ENCODE peak calls at places on chromosome 20, in eight cellular contexts. B is PC-9, O is heart left ventricle, W is cardiac muscle cell, X is left ventricle myocardium inferior, U is fibroblast of lung, J is astrocyte of the cerebellum, N is esophagus squamous epithelium. V is an unnamed sample.

GRCh38 chr20:51935003-51935358 is 132.7 kb upstream of the SALL4 start:
- DNase-seq in B (no peak), O (no peak), W (no peak), X (no peak), U (no peak), J (no peak), N (no peak), V (no peak)

GRCh38 chr20:48544402-48545333 is 283.1 kb downstream of the PREX1 start:
- DNase-seq in B (no peak), O (no peak), W (no peak), X (no peak), U (no peak), J (no peak), N (no peak), V (no peak)

GRCh38 chr20:13200767-13201500 is 20.1 kb upstream of the ISM1 start:
- DNase-seq in B (no peak), O (no peak), W (no peak), X (no peak), U (no peak), J (no peak), N (no peak), V (no peak)

GRCh38 chr20:54025166-54025835 is 45.1 kb downstream of the BCAS1 start:
- DNase-seq in B (no peak), O (no peak), W (no peak), X (no peak), U (peak), J (peak), N (no peak), V (peak)

GRCh38 chr20:47754946-47755652 is 30.2 kb downstream of the SULF2 start:
- DNase-seq in B (no peak), O (no peak), W (no peak), X (no peak), U (no peak), J (no peak), N (no peak), V (no peak)

GRCh38 chr20:4836473-4836872 is 114.8 kb downstream of the PRND start:
- DNase-seq in B (no peak), O (no peak), W (no peak), X (no peak), U (no peak), J (no peak), N (no peak), V (no peak)

GRCh38 chr20:1809611-1810510 is 85.3 kb upstream of the SIRPA start:
- DNase-seq in B (peak), O (no peak), W (no peak), X (no peak), U (peak), J (no peak), N (no peak), V (peak)

GRCh38 chr20:63025534-63026331 is 19.0 kb upstream of the BHLHE23 start:
- DNase-seq in B (no peak), O (peak), W (no peak), X (peak), U (peak), J (no peak), N (no peak), V (no peak)

GRCh38 chr20:53903652-53903987 is 166.8 kb downstream of the BCAS1 start:
- DNase-seq in B (peak), O (no peak), W (no peak), X (no peak), U (no peak), J (no peak), N (no peak), V (no peak)

GRCh38 chr20:38181207-38181693 is 16.2 kb upstream of the TGM2 start:
- DNase-seq in B (peak), O (no peak), W (no peak), X (no peak), U (no peak), J (no peak), N (no peak), V (no peak)

GRCh38 chr20:37711001-37711400 is 17.2 kb downstream of the CTNNBL1 start:
- DNase-seq in B (peak), O (no peak), W (no peak), X (no peak), U (no peak), J (no peak), N (no peak), V (no peak)

GRCh38 chr20:18790787-18791186 is 22.8 kb upstream of the SCP2D1 start:
- DNase-seq in B (no peak), O (no peak), W (no peak), X (no peak), U (no peak), J (no peak), N (no peak), V (no peak)

GRCh38 chr20:63153254-63154221 is 62.4 kb downstream of the YTHDF1 start:
- DNase-seq in B (no peak), O (peak), W (no peak), X (no peak), U (no peak), J (no peak), N (no peak), V (no peak)

GRCh38 chr20:31698803-31699718 is 23.6 kb downstream of the BCL2L1 start:
- DNase-seq in B (peak), O (no peak), W (no peak), X (no peak), U (peak), J (peak), N (no peak), V (peak)

GRCh38 chr20:32971703-32972161 is 32.5 kb downstream of the SUN5 start:
- DNase-seq in B (no peak), O (no peak), W (peak), X (no peak), U (no peak), J (no peak), N (no peak), V (no peak)

GRCh38 chr20:58613061-58613854 is 37.8 kb upstream of the STX16 start:
- DNase-seq in B (no peak), O (peak), W (no peak), X (no peak), U (no peak), J (no peak), N (no peak), V (no peak)

GRCh38 chr20:32110173-32110704 is 725 bp downstream of the TM9SF4 start:
- DNase-seq in B (no peak), O (no peak), W (no peak), X (no peak), U (no peak), J (no peak), N (no peak), V (no peak)

GRCh38 chr20:63085087-63085861 is 78.5 kb upstream of the BHLHE23 start:
- DNase-seq in B (no peak), O (peak), W (no peak), X (no peak), U (no peak), J (no peak), N (no peak), V (no peak)

GRCh38 chr20:38330638-38331037 is 15.6 kb upstream of the LBP start:
- DNase-seq in B (no peak), O (no peak), W (no peak), X (no peak), U (no peak), J (no peak), N (no peak), V (no peak)

GRCh38 chr20:3563548-3564177 is 92.8 kb downstream of the ATRN start:
- DNase-seq in B (no peak), O (no peak), W (peak), X (no peak), U (peak), J (peak), N (no peak), V (peak)

GRCh38 chr20:266213-266603 is 8.7 kb downstream of the DEFB132 start:
- DNase-seq in B (no peak), O (no peak), W (no peak), X (no peak), U (no peak), J (no peak), N (no peak), V (no peak)

GRCh38 chr20:37526238-37526838 is 1.3 kb downstream of the BLCAP start:
- DNase-seq in B (peak), O (no peak), W (peak), X (no peak), U (peak), J (no peak), N (no peak), V (no peak)

GRCh38 chr20:53623454-53624206 is 30.0 kb upstream of the ZNF217 start:
- DNase-seq in B (peak), O (no peak), W (peak), X (peak), U (peak), J (no peak), N (no peak), V (peak)

GRCh38 chr20:23269954-23270353 is 80.6 kb upstream of the NXT1 start:
- DNase-seq in B (no peak), O (no peak), W (no peak), X (no peak), U (no peak), J (no peak), N (no peak), V (no peak)

GRCh38 chr20:51428451-51429143 is 113.9 kb downstream of the NFATC2 start:
- DNase-seq in B (no peak), O (peak), W (peak), X (peak), U (peak), J (no peak), N (no peak), V (no peak)

GRCh38 chr20:52076164-52076563 is 115.4 kb downstream of the ZFP64 start:
- DNase-seq in B (no peak), O (no peak), W (no peak), X (no peak), U (no peak), J (peak), N (no peak), V (no peak)

GRCh38 chr20:41446471-41446870 is 79.9 kb upstream of the EMILIN3 start:
- DNase-seq in B (no peak), O (no peak), W (no peak), X (no peak), U (no peak), J (no peak), N (no peak), V (no peak)

GRCh38 chr20:652611-653109 is 340 bp downstream of the SRXN1 start:
- DNase-seq in B (no peak), O (peak), W (no peak), X (no peak), U (peak), J (no peak), N (no peak), V (no peak)

GRCh38 chr20:11755071-11755881 is 162.4 kb upstream of the BTBD3 start:
- DNase-seq in B (no peak), O (no peak), W (no peak), X (no peak), U (peak), J (peak), N (no peak), V (no peak)

GRCh38 chr20:41469868-41470267 is 103.2 kb upstream of the EMILIN3 start:
- DNase-seq in B (no peak), O (peak), W (no peak), X (peak), U (no peak), J (no peak), N (no peak), V (no peak)

GRCh38 chr20:25149986-25150385 is 45.5 kb upstream of the ENTPD6 start:
- DNase-seq in B (no peak), O (no peak), W (no peak), X (no peak), U (peak), J (no peak), N (no peak), V (no peak)

DNA sequence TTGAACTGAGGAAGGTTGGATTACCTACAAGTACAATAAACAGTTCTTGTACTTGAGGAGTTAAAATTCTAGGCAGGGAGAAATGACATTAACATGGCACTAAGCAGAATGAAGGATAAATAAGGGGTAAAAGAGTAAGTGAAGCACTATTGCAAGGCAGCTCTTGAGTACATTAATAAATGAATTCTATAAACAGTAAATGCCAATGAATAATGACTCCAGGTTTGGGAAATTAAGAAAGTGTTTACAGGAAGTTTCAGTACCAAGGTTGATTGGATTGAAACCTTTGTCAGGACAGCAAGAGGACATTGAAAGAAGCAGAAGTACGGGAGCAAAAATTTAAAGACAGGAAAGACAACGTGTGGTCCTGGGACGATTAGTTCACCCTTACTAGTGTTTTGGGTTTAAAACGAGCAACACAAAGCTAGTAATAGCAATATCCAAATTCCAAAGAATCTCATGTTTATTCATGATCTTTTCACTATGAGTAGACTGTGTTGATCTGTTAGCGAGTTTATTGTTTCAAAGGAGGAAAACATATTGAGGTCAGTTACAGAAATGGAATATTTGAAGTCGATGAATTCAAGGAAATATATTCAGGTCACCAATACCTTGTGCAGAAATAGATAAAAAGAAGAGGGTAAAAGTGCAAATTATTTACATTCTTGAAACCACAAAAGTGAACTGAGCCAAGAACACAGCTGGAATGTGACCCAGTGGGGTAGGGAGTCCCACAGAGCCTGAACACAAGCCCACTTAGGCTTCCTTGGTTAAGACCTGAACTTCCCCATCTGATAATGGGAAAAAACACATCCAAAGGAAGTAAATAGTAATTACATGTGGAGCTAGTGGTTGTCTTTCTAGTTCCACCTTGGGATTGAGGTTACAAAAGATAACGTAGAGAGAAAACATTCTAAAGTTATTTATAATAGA is 80.8 kb downstream of the MKKS start:
- DNase-seq in B (no peak), O (no peak), W (no peak), X (no peak), U (peak), J (peak), N (no peak), V (no peak)
- H3K4me3 ChIP-seq in B (no peak), O (no peak), W (no peak), X (no peak), U (no peak), J (no peak), N (no peak), V (no peak)

GRCh38 chr20:44811150-44811685 is 872 bp upstream of the RIMS4 start:
- DNase-seq in B (no peak), O (no peak), W (no peak), X (no peak), U (no peak), J (no peak), N (no peak), V (no peak)
- H3K4me3 ChIP-seq in B (no peak), O (no peak), W (no peak), X (no peak), U (no peak), J (no peak), N (no peak), V (no peak)

DNA sequence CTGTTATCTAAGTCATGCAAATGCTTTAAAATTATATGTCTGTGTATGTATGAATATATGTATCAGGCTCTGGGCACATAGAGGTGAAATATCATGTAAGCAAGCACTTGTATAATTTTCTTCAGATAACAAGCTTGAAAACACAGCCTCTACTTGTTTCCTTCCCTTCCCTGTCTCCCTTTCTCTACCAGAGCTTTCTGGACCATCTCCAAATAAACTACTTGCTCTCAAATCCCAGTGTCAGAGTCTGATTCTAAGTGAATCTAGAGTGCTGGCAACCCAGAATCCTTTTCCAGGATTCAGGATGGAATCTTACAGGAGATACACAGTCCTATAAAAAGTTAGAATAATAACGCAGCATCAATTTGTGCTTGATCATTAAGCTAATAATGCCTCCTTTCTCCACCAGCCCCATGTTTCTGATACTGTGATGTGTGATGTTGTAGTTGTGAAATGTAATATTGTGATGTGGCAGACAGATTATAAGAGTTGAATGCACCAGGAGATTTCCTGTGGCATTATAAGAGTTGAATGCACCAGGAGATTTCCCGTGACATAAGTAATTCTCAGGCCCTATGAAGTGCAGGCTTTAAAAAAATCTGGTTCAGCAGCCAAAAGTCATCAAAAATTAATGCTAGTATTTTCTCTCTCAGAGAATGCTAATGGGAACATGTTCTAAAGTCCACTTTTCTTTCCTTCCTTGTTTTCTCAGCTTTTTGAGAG is 89.6 kb downstream of the PCSK2 start:
- DNase-seq in B (no peak), O (no peak), W (no peak), X (no peak), U (no peak), J (no peak), N (no peak), V (no peak)
- H3K4me3 ChIP-seq in B (no peak), O (no peak), W (no peak), X (no peak), U (no peak), J (no peak), N (no peak), V (no peak)

GRCh38 chr20:45898285-45898684 is 7.2 kb downstream of the CTSA start:
- DNase-seq in B (no peak), O (no peak), W (no peak), X (no peak), U (no peak), J (no peak), N (no peak), V (no peak)

GRCh38 chr20:45905505-45906079 is 6.4 kb downstream of the PLTP start:
- DNase-seq in B (peak), O (no peak), W (no peak), X (no peak), U (peak), J (no peak), N (no peak), V (no peak)

GRCh38 chr20:45904583-45905504 is 7.1 kb downstream of the PLTP start:
- DNase-seq in B (no peak), O (no peak), W (no peak), X (no peak), U (no peak), J (no peak), N (no peak), V (no peak)

GRCh38 chr20:45899041-45899835 is 8.1 kb downstream of the CTSA start:
- DNase-seq in B (no peak), O (no peak), W (no peak), X (no peak), U (no peak), J (no peak), N (no peak), V (no peak)

GRCh38 chr20:45902199-45902701 is 9.7 kb downstream of the PLTP start:
- DNase-seq in B (no peak), O (no peak), W (no peak), X (no peak), U (no peak), J (no peak), N (no peak), V (no peak)
- H3K4me3 ChIP-seq in B (no peak), O (no peak), W (no peak), X (no peak), U (no peak), J (no peak), N (no peak), V (no peak)

V was measured in kidney epithelial cell.